ENCODE peak calls at places on chromosomes 5 and 9, in five cellular contexts. X, I, Q, J and Y are unnamed samples.

GRCh38 chr5:163409384-163409783 is 28.0 kb upstream of the CCNG1 start:
- DNase-seq in X (no peak), Q (no peak), J (no peak), I (no peak), Y (no peak)

GRCh38 chr9:79129865-79130480 is 441.8 kb upstream of the TLE4 start:
- DNase-seq in X (peak; percentile 8), Q (no peak), J (peak; percentile 69), I (peak; percentile 66), Y (peak; percentile 21)

GRCh38 chr5:3736466-3736865 is 140.8 kb downstream of the IRX1 start:
- DNase-seq in J (no peak), Q (no peak), I (no peak), X (no peak), Y (no peak)

GRCh38 chr5:89967806-89968444 is 441.6 kb downstream of the CETN3 start:
- DNase-seq in I (peak; percentile 17), J (no peak), Q (no peak), X (no peak), Y (peak; percentile 16)

GRCh38 chr5:149931992-149932436 is 12.6 kb downstream of the PDE6A start:
- DNase-seq in I (no peak), Q (no peak), J (no peak), X (no peak), Y (no peak)

GRCh38 chr9:113579270-113580040 is 115.9 kb downstream of the RGS3 start:
- DNase-seq in Q (no peak), X (peak; percentile 67), J (peak; percentile 61), I (peak; percentile 33), Y (peak; percentile 45)

GRCh38 chr5:142495561-142495960 is 170.7 kb upstream of the SPRY4 start:
- DNase-seq in Q (no peak), J (no peak), X (no peak), I (no peak), Y (no peak)

GRCh38 chr9:30609713-30610112 is 1774.7 kb upstream of the ACO1 start:
- DNase-seq in Q (no peak), X (no peak), I (no peak), J (no peak), Y (no peak)

GRCh38 chr5:150114773-150115408 is 28.5 kb upstream of the CSF1R start:
- DNase-seq in Q (no peak), J (peak; percentile 58), X (no peak), I (no peak), Y (no peak)

GRCh38 chr9:101376117-101376866 is 8.5 kb downstream of the BAAT start:
- DNase-seq in I (peak; percentile 80), Q (no peak), X (no peak), J (peak; percentile 44), Y (peak; percentile 58)

GRCh38 chr5:71621268-71621667 is 34.1 kb downstream of the MCCC2 start:
- DNase-seq in Q (no peak), J (no peak), X (no peak), I (no peak), Y (no peak)

GRCh38 chr9:126860757-126861466 is 473 bp downstream of the ZBTB34 start:
- DNase-seq in I (no peak), J (no peak), X (peak; percentile 45), Q (no peak), Y (no peak)

GRCh38 chr5:2914022-2914661 is 162.7 kb upstream of the IRX2 start:
- DNase-seq in Q (no peak), X (no peak), I (no peak), J (no peak), Y (no peak)

GRCh38 chr9:108072740-108073139 is 583.2 kb upstream of the KLF4 start:
- DNase-seq in Q (no peak), J (no peak), X (no peak), I (no peak), Y (no peak)

GRCh38 chr5:85049020-85049419 is 664.3 kb upstream of the EDIL3 start:
- DNase-seq in I (peak; percentile 55), Q (no peak), J (peak; percentile 46), X (no peak), Y (peak; percentile 25)

GRCh38 chr5:11904270-11904906 is at the start of gene CTNND2:
- DNase-seq in Q (no peak), J (peak; percentile 70), I (no peak), X (no peak), Y (no peak)

GRCh38 chr9:97425992-97426336 is 14.1 kb downstream of the TDRD7 start:
- DNase-seq in I (no peak), X (no peak), Q (no peak), J (no peak), Y (no peak)

GRCh38 chr5:54518146-54519082 is 855 bp downstream of the SNX18 start:
- DNase-seq in Q (peak; percentile 39), X (peak; percentile 73), I (no peak), J (no peak), Y (no peak)

GRCh38 chr9:69817202-69817601 is 3.4 kb upstream of the CFAP95 start:
- DNase-seq in Q (no peak), I (no peak), X (no peak), J (no peak), Y (no peak)

GRCh38 chr5:106587-106986 is 14.6 kb downstream of the PLEKHG4B start:
- DNase-seq in Q (no peak), X (no peak), I (no peak), J (no peak), Y (no peak)

GRCh38 chr9:109733690-109734089 is 46.3 kb upstream of the PALM2AKAP2 start:
- DNase-seq in X (no peak), J (no peak), Q (no peak), I (peak; percentile 36), Y (no peak)

GRCh38 chr9:130451004-130451390 is 6.2 kb downstream of the ASS1 start:
- DNase-seq in Q (no peak), I (no peak), J (no peak), X (no peak), Y (no peak)

GRCh38 chr9:81092057-81092456 is 597.3 kb downstream of the TLE1 start:
- DNase-seq in Q (no peak), J (no peak), X (no peak), I (no peak), Y (no peak)